ENCODE peak calls at places on chromosome 6, in ten cellular contexts. One of them, this sample, is unnamed.

GRCh38 chr6:134002821-134003220 is 49.6 kb downstream of the SLC2A12 start:
- DNase-seq in thyroid gland: no peak
- DNase-seq in HFF-Myc: no peak
- DNase-seq in AG04449: no peak
- DNase-seq in GM12864: no peak
- DNase-seq in left ventricle myocardium inferior: no peak
- DNase-seq in BJ: no peak
- DNase-seq in psoas muscle: no peak
- DNase-seq in heart right ventricle: no peak
- DNase-seq in Peyer's patch: no peak
- DNase-seq in this sample: no peak

GRCh38 chr6:151958332-151958731 is 150.8 kb downstream of the ESR1 start:
- DNase-seq in thyroid gland: no peak
- DNase-seq in HFF-Myc: no peak
- DNase-seq in AG04449: no peak
- DNase-seq in GM12864: no peak
- DNase-seq in left ventricle myocardium inferior: no peak
- DNase-seq in BJ: no peak
- DNase-seq in psoas muscle: no peak
- DNase-seq in heart right ventricle: no peak
- DNase-seq in Peyer's patch: no peak
- DNase-seq in this sample: no peak

GRCh38 chr6:105795913-105796517 is 290.1 kb upstream of the PRDM1 start:
- DNase-seq in thyroid gland: peak
- DNase-seq in HFF-Myc: no peak
- DNase-seq in AG04449: no peak
- DNase-seq in GM12864: no peak
- DNase-seq in left ventricle myocardium inferior: no peak
- DNase-seq in BJ: no peak
- DNase-seq in psoas muscle: no peak
- DNase-seq in heart right ventricle: no peak
- DNase-seq in Peyer's patch: no peak
- DNase-seq in this sample: no peak

GRCh38 chr6:148343383-148343782 is 745 bp downstream of the SASH1 start:
- DNase-seq in thyroid gland: no peak
- DNase-seq in HFF-Myc: no peak
- DNase-seq in AG04449: no peak
- DNase-seq in GM12864: no peak
- DNase-seq in left ventricle myocardium inferior: no peak
- DNase-seq in BJ: no peak
- DNase-seq in psoas muscle: no peak
- DNase-seq in heart right ventricle: no peak
- DNase-seq in Peyer's patch: no peak
- DNase-seq in this sample: no peak

GRCh38 chr6:108113557-108114519 is 39.3 kb upstream of the OSTM1 start:
- DNase-seq in thyroid gland: peak
- DNase-seq in HFF-Myc: no peak
- DNase-seq in AG04449: no peak
- DNase-seq in GM12864: no peak
- DNase-seq in left ventricle myocardium inferior: peak
- DNase-seq in BJ: no peak
- DNase-seq in psoas muscle: peak
- DNase-seq in heart right ventricle: peak
- DNase-seq in Peyer's patch: no peak
- DNase-seq in this sample: no peak

GRCh38 chr6:126060400-126060799 is 74.1 kb downstream of the TRMT11 start:
- DNase-seq in thyroid gland: no peak
- DNase-seq in HFF-Myc: no peak
- DNase-seq in AG04449: no peak
- DNase-seq in GM12864: no peak
- DNase-seq in left ventricle myocardium inferior: no peak
- DNase-seq in BJ: no peak
- DNase-seq in psoas muscle: no peak
- DNase-seq in heart right ventricle: no peak
- DNase-seq in Peyer's patch: no peak
- DNase-seq in this sample: no peak

GRCh38 chr6:33490198-33490597 is 35.8 kb downstream of the ZBTB9 start:
- DNase-seq in thyroid gland: no peak
- DNase-seq in HFF-Myc: no peak
- DNase-seq in AG04449: no peak
- DNase-seq in GM12864: no peak
- DNase-seq in left ventricle myocardium inferior: no peak
- DNase-seq in BJ: no peak
- DNase-seq in psoas muscle: no peak
- DNase-seq in heart right ventricle: no peak
- DNase-seq in Peyer's patch: no peak
- DNase-seq in this sample: no peak

GRCh38 chr6:139982652-139983051 is 608.2 kb upstream of the CITED2 start:
- DNase-seq in thyroid gland: no peak
- DNase-seq in HFF-Myc: peak
- DNase-seq in AG04449: peak
- DNase-seq in GM12864: no peak
- DNase-seq in left ventricle myocardium inferior: no peak
- DNase-seq in BJ: peak
- DNase-seq in psoas muscle: no peak
- DNase-seq in heart right ventricle: no peak
- DNase-seq in Peyer's patch: no peak
- DNase-seq in this sample: no peak

DNA sequence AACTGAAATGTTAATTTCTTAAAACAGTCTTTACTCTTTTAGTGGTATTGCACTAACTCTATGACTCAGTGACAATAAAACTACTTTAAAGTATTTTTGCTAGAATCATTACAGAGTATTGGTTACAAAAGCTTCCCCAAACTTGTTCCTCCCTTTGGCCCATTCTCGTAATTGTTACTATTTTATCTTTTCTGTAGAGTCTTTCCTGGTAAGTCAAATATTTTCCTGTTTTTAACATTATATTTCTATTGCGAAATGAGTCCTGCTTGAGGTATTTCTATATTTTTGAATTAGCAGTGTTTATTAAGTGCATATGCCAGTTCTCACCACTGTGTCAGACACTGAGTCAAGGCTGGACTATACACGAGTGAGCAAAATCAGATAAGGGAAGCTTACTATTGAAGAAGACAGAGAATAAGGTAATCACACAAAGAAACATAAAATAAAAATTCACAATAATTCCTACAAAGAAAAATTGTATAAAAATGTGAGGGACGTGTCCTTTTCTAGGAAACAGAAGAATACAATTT is 970.5 kb downstream of the EYS start:
- DNase-seq in thyroid gland: no peak
- DNase-seq in HFF-Myc: no peak
- DNase-seq in AG04449: no peak
- DNase-seq in GM12864: no peak
- DNase-seq in left ventricle myocardium inferior: no peak
- DNase-seq in BJ: no peak
- DNase-seq in psoas muscle: no peak
- DNase-seq in heart right ventricle: no peak
- DNase-seq in Peyer's patch: no peak
- DNase-seq in this sample: no peak
- TF ChIP-seq CTCF in thyroid gland: no peak
- TF ChIP-seq CTCF in HFF-Myc: no peak
- TF ChIP-seq CTCF in AG04449: no peak
- TF ChIP-seq CTCF in GM12864: no peak
- TF ChIP-seq CTCF in left ventricle myocardium inferior: no peak
- TF ChIP-seq CTCF in BJ: no peak
- TF ChIP-seq CTCF in psoas muscle: no peak
- TF ChIP-seq CTCF in heart right ventricle: no peak
- TF ChIP-seq CTCF in Peyer's patch: no peak
- TF ChIP-seq CTCF in this sample: no peak

GRCh38 chr6:166757226-166758135 is 130.4 kb upstream of the RPS6KA2 start:
- DNase-seq in thyroid gland: peak
- DNase-seq in HFF-Myc: peak
- DNase-seq in AG04449: no peak
- DNase-seq in GM12864: no peak
- DNase-seq in left ventricle myocardium inferior: no peak
- DNase-seq in BJ: no peak
- DNase-seq in psoas muscle: no peak
- DNase-seq in heart right ventricle: no peak
- DNase-seq in Peyer's patch: no peak
- DNase-seq in this sample: no peak
- H3K4me3 ChIP-seq in thyroid gland: no peak
- H3K4me3 ChIP-seq in HFF-Myc: peak
- H3K4me3 ChIP-seq in AG04449: no peak
- H3K4me3 ChIP-seq in GM12864: no peak
- H3K4me3 ChIP-seq in left ventricle myocardium inferior: peak
- H3K4me3 ChIP-seq in BJ: no peak
- H3K4me3 ChIP-seq in psoas muscle: no peak
- H3K4me3 ChIP-seq in heart right ventricle: peak
- H3K4me3 ChIP-seq in Peyer's patch: no peak
- H3K4me3 ChIP-seq in this sample: no peak

GRCh38 chr6:167668019-167668753 is 158.5 kb upstream of the AFDN start:
- DNase-seq in thyroid gland: no peak
- DNase-seq in HFF-Myc: no peak
- DNase-seq in AG04449: no peak
- DNase-seq in GM12864: no peak
- DNase-seq in left ventricle myocardium inferior: no peak
- DNase-seq in BJ: no peak
- DNase-seq in psoas muscle: peak
- DNase-seq in heart right ventricle: no peak
- DNase-seq in Peyer's patch: no peak
- DNase-seq in this sample: no peak

GRCh38 chr6:167664678-167665445 is 161.8 kb upstream of the AFDN start:
- DNase-seq in thyroid gland: no peak
- DNase-seq in HFF-Myc: no peak
- DNase-seq in AG04449: no peak
- DNase-seq in GM12864: no peak
- DNase-seq in left ventricle myocardium inferior: no peak
- DNase-seq in BJ: no peak
- DNase-seq in psoas muscle: no peak
- DNase-seq in heart right ventricle: no peak
- DNase-seq in Peyer's patch: no peak
- DNase-seq in this sample: no peak

GRCh38 chr6:167667204-167668018 is 159.3 kb upstream of the AFDN start:
- DNase-seq in thyroid gland: no peak
- DNase-seq in HFF-Myc: no peak
- DNase-seq in AG04449: no peak
- DNase-seq in GM12864: no peak
- DNase-seq in left ventricle myocardium inferior: no peak
- DNase-seq in BJ: no peak
- DNase-seq in psoas muscle: no peak
- DNase-seq in heart right ventricle: no peak
- DNase-seq in Peyer's patch: no peak
- DNase-seq in this sample: no peak

GRCh38 chr6:167665698-167666380 is 160.9 kb upstream of the AFDN start:
- DNase-seq in thyroid gland: no peak
- DNase-seq in HFF-Myc: no peak
- DNase-seq in AG04449: no peak
- DNase-seq in GM12864: no peak
- DNase-seq in left ventricle myocardium inferior: no peak
- DNase-seq in BJ: no peak
- DNase-seq in psoas muscle: no peak
- DNase-seq in heart right ventricle: no peak
- DNase-seq in Peyer's patch: no peak
- DNase-seq in this sample: no peak

DNA sequence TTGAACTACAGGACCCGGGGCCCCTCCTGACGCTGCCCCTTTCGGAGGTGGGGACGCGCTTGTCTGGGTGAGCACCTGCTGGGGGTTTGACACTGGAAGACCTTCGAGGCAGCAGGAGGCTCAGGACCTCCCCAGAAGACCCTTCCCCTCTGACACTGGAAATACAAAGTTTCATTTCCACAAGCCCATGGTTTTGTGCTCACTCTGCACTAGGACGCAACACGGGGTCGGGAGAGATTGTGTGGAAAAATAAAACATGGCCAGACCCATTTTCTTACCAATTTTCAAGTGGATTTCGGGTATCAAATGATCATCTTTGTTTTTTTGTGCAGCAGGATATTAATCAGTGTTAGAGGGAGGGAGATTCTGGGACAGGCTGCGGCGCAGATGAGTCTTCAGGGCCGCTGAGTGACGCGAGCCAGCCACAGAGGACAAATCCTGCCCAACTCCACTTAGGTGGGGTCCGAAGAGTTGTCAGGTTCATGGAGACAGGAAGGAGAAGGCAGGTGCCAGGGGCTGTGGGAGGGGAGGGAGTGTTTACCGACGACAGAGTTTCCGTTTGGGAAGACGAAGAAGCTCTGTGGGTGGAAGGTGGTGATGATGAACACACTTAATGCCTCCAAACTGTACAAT is 160.0 kb upstream of the AFDN start:
- DNase-seq in thyroid gland: no peak
- DNase-seq in HFF-Myc: no peak
- DNase-seq in AG04449: no peak
- DNase-seq in GM12864: no peak
- DNase-seq in left ventricle myocardium inferior: no peak
- DNase-seq in BJ: no peak
- DNase-seq in psoas muscle: no peak
- DNase-seq in heart right ventricle: no peak
- DNase-seq in Peyer's patch: no peak
- DNase-seq in this sample: no peak
- TF ChIP-seq CTCF in thyroid gland: no peak
- TF ChIP-seq CTCF in HFF-Myc: no peak
- TF ChIP-seq CTCF in AG04449: no peak
- TF ChIP-seq CTCF in GM12864: no peak
- TF ChIP-seq CTCF in left ventricle myocardium inferior: no peak
- TF ChIP-seq CTCF in BJ: no peak
- TF ChIP-seq CTCF in psoas muscle: no peak
- TF ChIP-seq CTCF in heart right ventricle: no peak
- TF ChIP-seq CTCF in Peyer's patch: no peak
- TF ChIP-seq CTCF in this sample: no peak

GRCh38 chr6:28725890-28726348 is 197.9 kb downstream of the TRIM27 start:
- DNase-seq in thyroid gland: no peak
- DNase-seq in HFF-Myc: peak
- DNase-seq in AG04449: no peak
- DNase-seq in GM12864: no peak
- DNase-seq in left ventricle myocardium inferior: no peak
- DNase-seq in BJ: no peak
- DNase-seq in psoas muscle: no peak
- DNase-seq in heart right ventricle: no peak
- DNase-seq in Peyer's patch: no peak
- DNase-seq in this sample: no peak

GRCh38 chr6:28726569-28727309 is 197.0 kb downstream of the TRIM27 start:
- DNase-seq in thyroid gland: no peak
- DNase-seq in HFF-Myc: no peak
- DNase-seq in AG04449: no peak
- DNase-seq in GM12864: no peak
- DNase-seq in left ventricle myocardium inferior: no peak
- DNase-seq in BJ: no peak
- DNase-seq in psoas muscle: no peak
- DNase-seq in heart right ventricle: no peak
- DNase-seq in Peyer's patch: no peak
- DNase-seq in this sample: no peak

GRCh38 chr6:28725274-28725809 is 198.4 kb downstream of the TRIM27 start:
- DNase-seq in thyroid gland: no peak
- DNase-seq in HFF-Myc: no peak
- DNase-seq in AG04449: no peak
- DNase-seq in GM12864: no peak
- DNase-seq in left ventricle myocardium inferior: no peak
- DNase-seq in BJ: no peak
- DNase-seq in psoas muscle: no peak
- DNase-seq in heart right ventricle: no peak
- DNase-seq in Peyer's patch: no peak
- DNase-seq in this sample: no peak

GRCh38 chr6:28729501-28730402 is 194.0 kb downstream of the TRIM27 start:
- DNase-seq in thyroid gland: no peak
- DNase-seq in HFF-Myc: no peak
- DNase-seq in AG04449: no peak
- DNase-seq in GM12864: no peak
- DNase-seq in left ventricle myocardium inferior: no peak
- DNase-seq in BJ: no peak
- DNase-seq in psoas muscle: no peak
- DNase-seq in heart right ventricle: no peak
- DNase-seq in Peyer's patch: no peak
- DNase-seq in this sample: no peak

GRCh38 chr6:28727559-28728211 is 196.1 kb downstream of the TRIM27 start:
- DNase-seq in thyroid gland: no peak
- DNase-seq in HFF-Myc: no peak
- DNase-seq in AG04449: no peak
- DNase-seq in GM12864: no peak
- DNase-seq in left ventricle myocardium inferior: no peak
- DNase-seq in BJ: no peak
- DNase-seq in psoas muscle: no peak
- DNase-seq in heart right ventricle: no peak
- DNase-seq in Peyer's patch: no peak
- DNase-seq in this sample: no peak
- H3K4me3 ChIP-seq in thyroid gland: no peak
- H3K4me3 ChIP-seq in HFF-Myc: no peak
- H3K4me3 ChIP-seq in AG04449: no peak
- H3K4me3 ChIP-seq in GM12864: no peak
- H3K4me3 ChIP-seq in left ventricle myocardium inferior: no peak
- H3K4me3 ChIP-seq in BJ: no peak
- H3K4me3 ChIP-seq in psoas muscle: no peak
- H3K4me3 ChIP-seq in heart right ventricle: no peak
- H3K4me3 ChIP-seq in Peyer's patch: no peak
- H3K4me3 ChIP-seq in this sample: no peak